ENCODE peak calls at places on chromosomes 16 and 17, in nine cellular contexts. H, K, X, Y, I, D, C, R and Z are unnamed samples.
A peak's percentile ranks its signal among the peaks of the same experiment; 100 is the strongest.

GRCh38 chr16:9072806-9073341 is 18.6 kb upstream of the HAPSTR1 start:
- DNase-seq in H (no peak), X (peak; percentile 33), C (peak; percentile 75), Y (peak; percentile 77), I (peak; percentile 93), K (peak; percentile 90), D (peak; percentile 39), R (no peak), Z (peak; percentile 28)

GRCh38 chr16:16033208-16033717 is 83.8 kb downstream of the ABCC1 start:
- DNase-seq in X (no peak), K (no peak), H (no peak), D (no peak), I (no peak), R (no peak), C (no peak), Y (no peak), Z (peak; percentile 38)

GRCh38 chr17:37844158-37844976 is 79.8 kb upstream of the TBC1D3K start:
- DNase-seq in H (peak; percentile 88), C (peak; percentile 89), D (peak; percentile 64), X (peak; percentile 46), Y (peak; percentile 78), I (peak; percentile 19), R (peak; percentile 21), K (peak; percentile 11), Z (peak; percentile 60)

GRCh38 chr17:27888945-27889344 is 4.2 kb downstream of the LYRM9 start:
- DNase-seq in K (no peak), C (no peak), I (no peak), H (peak; percentile 64), R (no peak), Y (peak; percentile 10), X (no peak), D (no peak), Z (no peak)

GRCh38 chr16:17301593-17302135 is 169.1 kb downstream of the XYLT1 start:
- DNase-seq in R (peak; percentile 69), D (no peak), I (no peak), Y (no peak), K (no peak), C (no peak), H (no peak), X (no peak), Z (no peak)

GRCh38 chr16:15616475-15616874 is 26.5 kb downstream of the MARF1 start:
- DNase-seq in C (no peak), K (no peak), Y (no peak), H (no peak), X (no peak), I (no peak), D (no peak), R (no peak), Z (no peak)

GRCh38 chr17:10118788-10119130 is 79.6 kb downstream of the GAS7 start:
- DNase-seq in Y (no peak), R (no peak), K (no peak), C (no peak), X (no peak), H (no peak), I (no peak), D (no peak), Z (no peak)

GRCh38 chr17:3959295-3959899 is 4.8 kb downstream of the ATP2A3 start:
- DNase-seq in D (no peak), X (no peak), R (no peak), H (no peak), C (peak; percentile 39), K (peak; percentile 42), Y (peak; percentile 54), I (no peak), Z (no peak)

GRCh38 chr17:57993471-57994365 is 5.7 kb upstream of the VEZF1 start:
- DNase-seq in I (no peak), R (no peak), H (no peak), C (no peak), D (no peak), Y (no peak), K (no peak), X (no peak), Z (no peak)

GRCh38 chr17:77153487-77153886 is 12.7 kb downstream of the SEC14L1 start:
- DNase-seq in R (no peak), I (no peak), C (peak; percentile 19), X (no peak), Y (no peak), D (no peak), H (no peak), K (no peak), Z (no peak)

GRCh38 chr16:46714797-46715591 is 25.5 kb downstream of the ORC6 start:
- DNase-seq in K (no peak), Y (no peak), H (no peak), C (no peak), D (no peak), R (no peak), X (no peak), I (no peak), Z (no peak)

GRCh38 chr17:348692-349425 is 3.7 kb downstream of the RPH3AL start:
- DNase-seq in R (no peak), C (no peak), K (no peak), X (no peak), Y (no peak), I (peak; percentile 71), H (no peak), D (no peak), Z (no peak)

GRCh38 chr16:8685617-8686016 is 11.2 kb downstream of the ABAT start:
- DNase-seq in Y (no peak), I (no peak), C (no peak), H (no peak), D (no peak), X (no peak), K (no peak), R (no peak), Z (no peak)

GRCh38 chr17:58268774-58269556 is 11.8 kb downstream of the MPO start:
- DNase-seq in X (no peak), I (no peak), K (no peak), H (no peak), C (peak; percentile 3), R (no peak), Y (no peak), D (no peak), Z (no peak)

GRCh38 chr17:917391-917811 is 62.2 kb downstream of the NXN start:
- DNase-seq in K (no peak), X (no peak), D (no peak), C (peak; percentile 55), R (no peak), Y (peak; percentile 70), H (no peak), I (no peak), Z (no peak)

GRCh38 chr17:81329279-81329926 is 34.3 kb upstream of the SLC38A10 start:
- DNase-seq in X (no peak), D (no peak), I (peak; percentile 98), H (peak; percentile 69), Y (peak; percentile 95), K (peak; percentile 82), R (no peak), C (peak; percentile 95), Z (no peak)

GRCh38 chr16:17194190-17194780 is 276.5 kb downstream of the XYLT1 start:
- DNase-seq in C (peak; percentile 74), I (no peak), H (peak; percentile 87), D (peak; percentile 69), X (peak; percentile 38), K (no peak), R (peak; percentile 21), Y (peak; percentile 34), Z (peak; percentile 59)

GRCh38 chr17:11296994-11297393 is 56.0 kb downstream of the SHISA6 start:
- DNase-seq in H (no peak), X (no peak), I (no peak), Y (no peak), R (no peak), K (no peak), C (no peak), D (no peak), Z (no peak)

GRCh38 chr17:50501054-50501453 is 7.2 kb upstream of the MYCBPAP start:
- DNase-seq in Y (no peak), X (no peak), D (peak; percentile 48), K (peak; percentile 26), I (no peak), H (no peak), R (no peak), C (no peak), Z (peak; percentile 34)

GRCh38 chr16:27676807-27677206 is 126.9 kb downstream of the KATNIP start:
- DNase-seq in C (no peak), Y (peak; percentile 12), R (no peak), X (no peak), K (peak; percentile 65), I (no peak), D (no peak), H (no peak), Z (no peak)

GRCh38 chr17:34363183-34363661 is at the start of gene CCL1:
- DNase-seq in K (no peak), R (no peak), Y (no peak), D (no peak), H (no peak), I (no peak), X (no peak), C (no peak), Z (no peak)

GRCh38 chr16:17567455-17567854 is 96.7 kb upstream of the XYLT1 start:
- DNase-seq in K (no peak), R (no peak), D (no peak), X (no peak), H (no peak), C (no peak), Y (no peak), I (no peak), Z (no peak)

GRCh38 chr17:75110307-75110937 is 653 bp downstream of the ARMC7 start:
- DNase-seq in D (no peak), H (peak; percentile 51), Y (no peak), I (no peak), K (no peak), C (peak; percentile 36), R (no peak), X (no peak), Z (no peak)

GRCh38 chr17:78651551-78651950 is 74.4 kb upstream of the DNAH17 start:
- DNase-seq in I (peak; percentile 12), X (no peak), Y (no peak), H (no peak), D (no peak), K (peak; percentile 28), C (peak; percentile 50), R (no peak), Z (no peak)

GRCh38 chr16:62149646-62150045 is 113.4 kb upstream of the CDH8 start:
- DNase-seq in X (no peak), D (no peak), H (no peak), R (no peak), I (peak; percentile 47), C (no peak), K (no peak), Y (peak; percentile 24), Z (no peak)

GRCh38 chr17:8680850-8681174 is 50.3 kb upstream of the MYH10 start:
- DNase-seq in I (no peak), H (no peak), X (no peak), R (no peak), D (no peak), C (no peak), K (no peak), Y (no peak), Z (no peak)

GRCh38 chr17:30819941-30820705 is 4.4 kb downstream of the CRLF3 start:
- DNase-seq in I (no peak), X (no peak), H (no peak), C (no peak), K (peak; percentile 1), D (no peak), R (no peak), Y (no peak), Z (no peak)

GRCh38 chr16:24869033-24869432 is 23.3 kb downstream of the SLC5A11 start:
- DNase-seq in I (no peak), C (no peak), K (no peak), D (no peak), X (no peak), R (no peak), H (no peak), Y (no peak), Z (no peak)

GRCh38 chr17:12625092-12625491 is 40.6 kb upstream of the MYOCD start:
- DNase-seq in X (no peak), R (no peak), Y (no peak), I (no peak), D (no peak), H (no peak), K (no peak), C (no peak), Z (no peak)

GRCh38 chr16:87822571-87822970 is 46.7 kb downstream of the SLC7A5 start:
- DNase-seq in D (no peak), I (no peak), K (no peak), X (no peak), R (no peak), Y (no peak), H (no peak), C (no peak), Z (no peak)

GRCh38 chr16:48608452-48608851 is 1.5 kb downstream of the N4BP1 start:
- DNase-seq in D (no peak), I (peak; percentile 67), K (peak; percentile 26), C (peak; percentile 12), Y (no peak), R (no peak), X (no peak), H (no peak), Z (peak; percentile 42)